ENCODE peak calls at places on chromosomes 11 and 22, in eight cellular contexts. L, F, T, C, D, Y, U and S are unnamed samples.

GRCh38 chr22:49103314-49104052 is 724.2 kb downstream of the BRD1 start:
- DNase-seq in D (no peak), C (no peak), L (no peak), F (peak; percentile 41), T (no peak), Y (no peak), U (no peak), S (no peak)

GRCh38 chr11:64284962-64285884 is at the start of gene GPR137:
- DNase-seq in T (peak; percentile 87), U (peak; percentile 96), C (peak; percentile 55), L (peak; percentile 83), F (peak; percentile 92), Y (peak; percentile 87), D (peak; percentile 94), S (peak; percentile 88)

GRCh38 chr11:18005376-18006129 is 7.3 kb downstream of the SERGEF start:
- DNase-seq in C (no peak), U (no peak), Y (no peak), D (no peak), T (no peak), F (no peak), L (no peak), S (no peak)

GRCh38 chr11:109697140-109697843 is 275.3 kb downstream of the C11orf87 start:
- DNase-seq in F (no peak), T (peak; percentile 76), L (no peak), U (no peak), Y (no peak), D (no peak), C (peak; percentile 47), S (no peak)

GRCh38 chr11:57680552-57680874 is 12.6 kb downstream of the ZDHHC5 start:
- DNase-seq in F (no peak), Y (no peak), D (no peak), U (no peak), L (no peak), C (no peak), T (peak; percentile 70), S (no peak)

GRCh38 chr22:37162221-37163095 is 12.7 kb upstream of the IL2RB start:
- DNase-seq in Y (no peak), U (no peak), F (no peak), D (no peak), C (no peak), L (no peak), T (no peak), S (peak; percentile 17)

GRCh38 chr11:61749607-61750217 is 2.7 kb upstream of the MYRF start:
- DNase-seq in T (no peak), F (no peak), L (no peak), C (no peak), Y (no peak), U (no peak), D (no peak), S (no peak)

GRCh38 chr11:34344410-34345011 is 13.3 kb downstream of the ABTB2 start:
- DNase-seq in C (no peak), L (no peak), U (no peak), T (no peak), F (no peak), Y (no peak), D (no peak), S (no peak)

GRCh38 chr11:70812472-70812871 is 414.1 kb downstream of the CTTN start:
- DNase-seq in L (no peak), T (no peak), F (no peak), C (no peak), D (no peak), U (no peak), Y (no peak), S (no peak)

GRCh38 chr11:69467646-69468045 is 13.8 kb upstream of the LINC01488 start:
- DNase-seq in F (no peak), D (no peak), L (no peak), C (no peak), Y (no peak), U (peak; percentile 67), T (no peak), S (no peak)

GRCh38 chr11:80816454-80816847 is 1375.6 kb upstream of the TENM4 start:
- DNase-seq in T (no peak), U (no peak), Y (no peak), D (no peak), L (no peak), F (no peak), C (no peak), S (no peak)

GRCh38 chr11:99316761-99317475 is 296.2 kb downstream of the CNTN5 start:
- DNase-seq in Y (no peak), T (peak; percentile 38), D (no peak), C (no peak), L (no peak), F (no peak), U (no peak), S (no peak)

GRCh38 chr22:30615543-30615954 is 8.6 kb downstream of the TCN2 start:
- DNase-seq in Y (no peak), L (no peak), D (no peak), C (no peak), T (no peak), F (no peak), U (no peak), S (peak; percentile 60)

GRCh38 chr11:115580416-115580815 is 76.2 kb upstream of the CADM1 start:
- DNase-seq in L (no peak), D (no peak), Y (no peak), F (no peak), C (no peak), T (no peak), U (no peak), S (no peak)

GRCh38 chr11:63503492-63503891 is 2.4 kb upstream of the LGALS12 start:
- DNase-seq in F (no peak), Y (no peak), D (no peak), T (no peak), C (no peak), L (no peak), U (no peak), S (peak; percentile 57)

GRCh38 chr22:49687333-49687732 is 140.3 kb downstream of the BRD1 start:
- DNase-seq in D (no peak), U (no peak), F (no peak), T (no peak), L (no peak), Y (no peak), C (no peak), S (no peak)

GRCh38 chr11:12245091-12245490 is 132.3 kb upstream of the PARVA start:
- DNase-seq in F (peak; percentile 80), D (no peak), Y (no peak), U (no peak), L (peak; percentile 80), T (peak; percentile 75), C (no peak), S (no peak)

GRCh38 chr22:42396621-42397331 is 35.4 kb downstream of the NFAM1 start:
- DNase-seq in Y (no peak), C (no peak), T (no peak), L (peak; percentile 67), F (no peak), D (no peak), U (no peak), S (peak; percentile 71)

GRCh38 chr11:102708654-102709053 is 3.1 kb upstream of the MMP27 start:
- DNase-seq in Y (no peak), L (no peak), D (no peak), F (no peak), T (no peak), U (no peak), C (no peak), S (no peak)

GRCh38 chr11:102709211-102709980 is 3.8 kb upstream of the MMP27 start:
- DNase-seq in L (no peak), C (no peak), Y (no peak), T (peak; percentile 44), U (no peak), F (no peak), D (no peak), S (no peak)

GRCh38 chr11:102703826-102704493 is 1.6 kb downstream of the MMP27 start:
- DNase-seq in C (no peak), T (no peak), Y (no peak), F (no peak), L (no peak), D (no peak), U (no peak), S (no peak)

GRCh38 chr11:102705626-102706025 is at the start of gene MMP27:
- DNase-seq in T (peak; percentile 58), Y (no peak), L (no peak), F (no peak), C (no peak), U (no peak), D (no peak), S (no peak)

DNA sequence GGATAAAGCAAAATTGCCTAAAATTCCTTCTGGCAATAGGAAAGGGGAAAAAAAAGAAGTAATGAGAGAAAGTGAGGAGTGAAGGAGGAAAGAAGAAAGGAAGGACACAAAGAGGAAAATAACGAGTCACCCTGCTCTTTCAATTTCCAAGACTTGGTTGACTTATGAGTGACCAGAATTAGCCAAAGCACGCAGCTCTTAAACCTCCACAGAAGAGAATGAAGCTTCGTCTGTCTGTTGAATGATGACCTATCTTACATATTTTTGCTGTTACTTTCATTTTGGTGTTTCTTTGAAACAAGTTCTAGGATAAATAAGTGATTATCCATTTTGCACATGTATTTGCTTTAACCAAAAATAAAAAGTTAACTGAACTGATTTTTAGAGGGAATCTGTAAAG is 728 bp downstream of the MMP27 start:
- DNase-seq in C (no peak), F (no peak), U (no peak), D (no peak), L (no peak), Y (no peak), T (peak; percentile 52), S (no peak)
- H3K4me3 ChIP-seq in C (no peak overlapping the region), F (no peak overlapping the region), U (no peak overlapping the region), D (no peak overlapping the region), L (no peak overlapping the region), Y (no peak overlapping the region), T (peak overlapping the region; percentile 53), S (no peak overlapping the region)

DNA sequence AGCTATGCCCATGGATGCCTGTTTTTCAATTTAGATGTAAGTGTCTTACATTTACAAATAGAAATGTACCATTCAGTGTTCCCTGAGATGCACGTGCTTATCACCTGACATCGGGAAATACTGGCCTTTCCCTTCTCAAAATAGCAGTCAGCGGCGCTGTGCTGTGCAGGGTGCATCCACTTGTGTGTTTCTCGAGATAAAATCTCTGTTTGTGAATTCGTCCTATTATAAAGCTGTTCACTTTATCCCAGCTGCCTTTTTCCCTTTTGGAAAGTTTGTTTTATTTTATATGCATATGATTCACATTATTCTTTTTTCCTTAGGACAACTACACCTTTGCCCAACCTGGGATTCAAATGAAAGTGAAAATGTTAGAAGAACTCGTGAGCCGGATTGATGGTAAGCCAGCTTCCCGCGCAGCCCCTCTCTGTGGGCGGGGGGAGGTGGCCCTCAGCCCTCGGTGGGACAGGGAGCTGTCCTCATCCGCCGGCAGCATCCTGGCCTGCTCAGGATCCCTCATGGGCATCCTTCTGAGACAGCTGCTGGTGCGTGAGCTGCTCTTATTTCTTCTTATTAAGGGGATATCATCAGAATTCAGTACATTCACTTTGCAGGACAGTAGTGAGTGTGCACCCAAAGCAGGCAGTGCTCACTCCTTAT is 235.0 kb downstream of the TBC1D22A start:
- DNase-seq in Y (no peak), F (peak; percentile 27), T (no peak), C (no peak), D (no peak), L (no peak), U (no peak), S (no peak)
- H3K36me3 ChIP-seq in Y (peaks cover 14% of the 10 kb centered on the region), F (no peaks in the 10 kb centered on the region), T (no peaks in the 10 kb centered on the region), C (no peaks in the 10 kb centered on the region), D (peaks cover 26% of the 10 kb centered on the region), L (no peaks in the 10 kb centered on the region), U (no peaks in the 10 kb centered on the region), S (peaks cover 34% of the 10 kb centered on the region)

GRCh38 chr11:66007201-66007634 is 4.6 kb upstream of the CST6 start:
- DNase-seq in C (no peak), Y (peak; percentile 39), L (no peak), D (no peak), T (no peak), U (no peak), F (no peak), S (no peak)
- H3K4me3 ChIP-seq in C (no peak overlapping the region), Y (no peak overlapping the region), L (no peak overlapping the region), D (no peak overlapping the region), T (no peak overlapping the region), U (no peak overlapping the region), F (no peak overlapping the region), S (no peak overlapping the region)

GRCh38 chr22:29359469-29359868 is 28.9 kb downstream of the AP1B1 start:
- DNase-seq in D (peak; percentile 58), Y (peak; percentile 66), C (peak; percentile 19), T (peak; percentile 65), F (peak; percentile 85), L (peak; percentile 67), U (no peak), S (no peak)
- H3K36me3 ChIP-seq in D (peaks cover 65% of the 10 kb centered on the region), Y (peaks cover 51% of the 10 kb centered on the region), C (peaks cover 34% of the 10 kb centered on the region), T (no peaks in the 10 kb centered on the region), F (peaks cover 24% of the 10 kb centered on the region), L (peaks cover 46% of the 10 kb centered on the region), U (no peaks in the 10 kb centered on the region), S (peaks cover 83% of the 10 kb centered on the region)